ENCODE peak calls at places on chromosomes 1 and 21, in eight cellular contexts. One of them, this sample, is unnamed.

GRCh38 chr1:96674909-96675308 is 46.7 kb upstream of the PTBP2 start:
- DNase-seq in central memory CD4-positive, alpha-beta T cell: no peak
- DNase-seq in dermis blood vessel endothelial cell: no peak
- DNase-seq in T-helper 1 cell: no peak
- DNase-seq in NCI-H146: no peak
- DNase-seq in uterus: no peak
- DNase-seq in IMR-90: no peak
- DNase-seq in NCI-H774: no peak
- DNase-seq in this sample: no peak

GRCh38 chr1:84841971-84842370 is 51.0 kb downstream of the LPAR3 start:
- DNase-seq in central memory CD4-positive, alpha-beta T cell: no peak
- DNase-seq in dermis blood vessel endothelial cell: no peak
- DNase-seq in NCI-H146: no peak
- DNase-seq in IMR-90: no peak
- DNase-seq in NCI-H774: no peak
- DNase-seq in T-helper 1 cell: no peak
- DNase-seq in uterus: no peak
- DNase-seq in this sample: no peak

GRCh38 chr1:110634455-110635281 is 28.5 kb upstream of the KCNA2 start:
- DNase-seq in IMR-90: peak; percentile 76
- DNase-seq in dermis blood vessel endothelial cell: peak; percentile 20
- DNase-seq in NCI-H146: no peak
- DNase-seq in uterus: peak; percentile 60
- DNase-seq in T-helper 1 cell: peak; percentile 43
- DNase-seq in central memory CD4-positive, alpha-beta T cell: peak; percentile 53
- DNase-seq in NCI-H774: no peak
- DNase-seq in this sample: peak; percentile 16

GRCh38 chr1:201463071-201463552 is 5.9 kb downstream of the PHLDA3 start:
- DNase-seq in T-helper 1 cell: no peak
- DNase-seq in uterus: no peak
- DNase-seq in NCI-H774: no peak
- DNase-seq in NCI-H146: no peak
- DNase-seq in IMR-90: no peak
- DNase-seq in dermis blood vessel endothelial cell: peak; percentile 58
- DNase-seq in central memory CD4-positive, alpha-beta T cell: no peak
- DNase-seq in this sample: peak; percentile 54

GRCh38 chr1:109531205-109531779 is 8.4 kb upstream of the GPR61 start:
- DNase-seq in central memory CD4-positive, alpha-beta T cell: no peak
- DNase-seq in NCI-H146: no peak
- DNase-seq in IMR-90: no peak
- DNase-seq in uterus: no peak
- DNase-seq in T-helper 1 cell: no peak
- DNase-seq in dermis blood vessel endothelial cell: no peak
- DNase-seq in NCI-H774: no peak
- DNase-seq in this sample: no peak

GRCh38 chr1:34331527-34331926 is 154.8 kb downstream of the C1orf94 start:
- DNase-seq in IMR-90: no peak
- DNase-seq in central memory CD4-positive, alpha-beta T cell: no peak
- DNase-seq in dermis blood vessel endothelial cell: no peak
- DNase-seq in T-helper 1 cell: no peak
- DNase-seq in NCI-H774: no peak
- DNase-seq in uterus: no peak
- DNase-seq in NCI-H146: no peak
- DNase-seq in this sample: no peak

GRCh38 chr1:201537966-201538617 is 835 bp upstream of the NAV1 start:
- DNase-seq in central memory CD4-positive, alpha-beta T cell: no peak
- DNase-seq in uterus: no peak
- DNase-seq in NCI-H146: peak; percentile 20
- DNase-seq in NCI-H774: no peak
- DNase-seq in T-helper 1 cell: no peak
- DNase-seq in dermis blood vessel endothelial cell: peak; percentile 69
- DNase-seq in IMR-90: no peak
- DNase-seq in this sample: peak; percentile 60

GRCh38 chr1:15046487-15047165 is 106.9 kb upstream of the TMEM51 start:
- DNase-seq in NCI-H774: peak; percentile 2
- DNase-seq in central memory CD4-positive, alpha-beta T cell: no peak
- DNase-seq in T-helper 1 cell: peak; percentile 33
- DNase-seq in IMR-90: peak; percentile 81
- DNase-seq in dermis blood vessel endothelial cell: peak; percentile 87
- DNase-seq in NCI-H146: peak; percentile 44
- DNase-seq in uterus: peak; percentile 65
- DNase-seq in this sample: peak; percentile 48

GRCh38 chr1:61184714-61185106 is 102.3 kb downstream of the NFIA start:
- DNase-seq in dermis blood vessel endothelial cell: no peak
- DNase-seq in central memory CD4-positive, alpha-beta T cell: no peak
- DNase-seq in IMR-90: no peak
- DNase-seq in uterus: no peak
- DNase-seq in NCI-H146: no peak
- DNase-seq in T-helper 1 cell: no peak
- DNase-seq in NCI-H774: no peak
- DNase-seq in this sample: no peak

GRCh38 chr1:54795100-54795665 is 5.9 kb downstream of the TTC22 start:
- DNase-seq in T-helper 1 cell: no peak
- DNase-seq in NCI-H146: no peak
- DNase-seq in uterus: no peak
- DNase-seq in NCI-H774: no peak
- DNase-seq in central memory CD4-positive, alpha-beta T cell: no peak
- DNase-seq in IMR-90: no peak
- DNase-seq in dermis blood vessel endothelial cell: no peak
- DNase-seq in this sample: no peak

GRCh38 chr1:227899820-227900449 is 47.8 kb downstream of the WNT9A start:
- DNase-seq in IMR-90: no peak
- DNase-seq in NCI-H146: no peak
- DNase-seq in uterus: peak; percentile 6
- DNase-seq in NCI-H774: no peak
- DNase-seq in central memory CD4-positive, alpha-beta T cell: no peak
- DNase-seq in T-helper 1 cell: no peak
- DNase-seq in dermis blood vessel endothelial cell: no peak
- DNase-seq in this sample: no peak

GRCh38 chr1:58968360-58968952 is 184.6 kb upstream of the JUN start:
- DNase-seq in T-helper 1 cell: peak; percentile 6
- DNase-seq in IMR-90: peak; percentile 46
- DNase-seq in dermis blood vessel endothelial cell: peak; percentile 32
- DNase-seq in uterus: peak; percentile 90
- DNase-seq in NCI-H774: no peak
- DNase-seq in NCI-H146: no peak
- DNase-seq in central memory CD4-positive, alpha-beta T cell: peak; percentile 30
- DNase-seq in this sample: peak; percentile 47

GRCh38 chr1:247332215-247332900 is 691 bp upstream of the ZNF496 start:
- DNase-seq in T-helper 1 cell: no peak
- DNase-seq in uterus: peak; percentile 41
- DNase-seq in NCI-H774: peak; percentile 44
- DNase-seq in central memory CD4-positive, alpha-beta T cell: peak; percentile 27
- DNase-seq in dermis blood vessel endothelial cell: peak; percentile 61
- DNase-seq in IMR-90: peak; percentile 42
- DNase-seq in NCI-H146: peak; percentile 76
- DNase-seq in this sample: peak; percentile 56

GRCh38 chr1:110816945-110817344 is 56.0 kb upstream of the CD53 start:
- DNase-seq in NCI-H146: no peak
- DNase-seq in dermis blood vessel endothelial cell: no peak
- DNase-seq in uterus: no peak
- DNase-seq in T-helper 1 cell: no peak
- DNase-seq in central memory CD4-positive, alpha-beta T cell: no peak
- DNase-seq in NCI-H774: no peak
- DNase-seq in IMR-90: no peak
- DNase-seq in this sample: no peak

GRCh38 chr21:36548866-36549265 is 68.9 kb upstream of the CLDN14 start:
- DNase-seq in uterus: no peak
- DNase-seq in NCI-H146: no peak
- DNase-seq in T-helper 1 cell: no peak
- DNase-seq in central memory CD4-positive, alpha-beta T cell: no peak
- DNase-seq in dermis blood vessel endothelial cell: no peak
- DNase-seq in NCI-H774: no peak
- DNase-seq in IMR-90: no peak
- DNase-seq in this sample: no peak

GRCh38 chr21:35868005-35868868 is 192.1 kb downstream of the SETD4 start:
- DNase-seq in NCI-H146: no peak
- DNase-seq in dermis blood vessel endothelial cell: no peak
- DNase-seq in IMR-90: no peak
- DNase-seq in central memory CD4-positive, alpha-beta T cell: no peak
- DNase-seq in uterus: no peak
- DNase-seq in T-helper 1 cell: no peak
- DNase-seq in NCI-H774: no peak
- DNase-seq in this sample: no peak

GRCh38 chr1:16141573-16142336 is 14.1 kb downstream of the EPHA2 start:
- DNase-seq in NCI-H774: no peak
- DNase-seq in dermis blood vessel endothelial cell: peak; percentile 69
- DNase-seq in T-helper 1 cell: no peak
- DNase-seq in NCI-H146: no peak
- DNase-seq in IMR-90: no peak
- DNase-seq in central memory CD4-positive, alpha-beta T cell: no peak
- DNase-seq in uterus: peak; percentile 69
- DNase-seq in this sample: peak; percentile 84

GRCh38 chr1:246215505-246215893 is 291.6 kb downstream of the SMYD3 start:
- DNase-seq in NCI-H146: peak; percentile 38
- DNase-seq in NCI-H774: no peak
- DNase-seq in IMR-90: no peak
- DNase-seq in uterus: no peak
- DNase-seq in T-helper 1 cell: no peak
- DNase-seq in dermis blood vessel endothelial cell: no peak
- DNase-seq in central memory CD4-positive, alpha-beta T cell: no peak
- DNase-seq in this sample: no peak

GRCh38 chr21:15001773-15002647 is 62.8 kb downstream of the NRIP1 start:
- DNase-seq in central memory CD4-positive, alpha-beta T cell: no peak
- DNase-seq in NCI-H774: peak; percentile 35
- DNase-seq in IMR-90: no peak
- DNase-seq in dermis blood vessel endothelial cell: no peak
- DNase-seq in T-helper 1 cell: no peak
- DNase-seq in uterus: no peak
- DNase-seq in NCI-H146: peak; percentile 53
- DNase-seq in this sample: no peak

GRCh38 chr1:34753163-34753562 is 1.7 kb upstream of the GJB5 start:
- DNase-seq in uterus: no peak
- DNase-seq in dermis blood vessel endothelial cell: no peak
- DNase-seq in T-helper 1 cell: no peak
- DNase-seq in central memory CD4-positive, alpha-beta T cell: no peak
- DNase-seq in NCI-H146: no peak
- DNase-seq in IMR-90: no peak
- DNase-seq in NCI-H774: no peak
- DNase-seq in this sample: no peak

GRCh38 chr1:10663668-10664035 is 132.8 kb downstream of the CASZ1 start:
- DNase-seq in central memory CD4-positive, alpha-beta T cell: no peak
- DNase-seq in NCI-H774: no peak
- DNase-seq in IMR-90: peak; percentile 10
- DNase-seq in dermis blood vessel endothelial cell: no peak
- DNase-seq in NCI-H146: no peak
- DNase-seq in uterus: peak; percentile 66
- DNase-seq in T-helper 1 cell: no peak
- DNase-seq in this sample: no peak

GRCh38 chr1:190852611-190853010 is 374.9 kb upstream of the BRINP3 start:
- DNase-seq in central memory CD4-positive, alpha-beta T cell: no peak
- DNase-seq in dermis blood vessel endothelial cell: no peak
- DNase-seq in NCI-H146: no peak
- DNase-seq in T-helper 1 cell: no peak
- DNase-seq in IMR-90: no peak
- DNase-seq in uterus: no peak
- DNase-seq in NCI-H774: no peak
- DNase-seq in this sample: no peak

GRCh38 chr1:30325085-30325935 is 398.1 kb downstream of the MATN1 start:
- DNase-seq in dermis blood vessel endothelial cell: no peak
- DNase-seq in NCI-H774: no peak
- DNase-seq in uterus: no peak
- DNase-seq in IMR-90: no peak
- DNase-seq in central memory CD4-positive, alpha-beta T cell: no peak
- DNase-seq in NCI-H146: no peak
- DNase-seq in T-helper 1 cell: no peak
- DNase-seq in this sample: no peak

GRCh38 chr1:24364605-24364974 is 45.4 kb downstream of the GRHL3 start:
- DNase-seq in T-helper 1 cell: no peak
- DNase-seq in NCI-H774: no peak
- DNase-seq in uterus: no peak
- DNase-seq in NCI-H146: no peak
- DNase-seq in central memory CD4-positive, alpha-beta T cell: no peak
- DNase-seq in dermis blood vessel endothelial cell: no peak
- DNase-seq in IMR-90: no peak
- DNase-seq in this sample: no peak

GRCh38 chr1:107788189-107788588 is 176.8 kb downstream of the VAV3 start:
- DNase-seq in uterus: no peak
- DNase-seq in central memory CD4-positive, alpha-beta T cell: no peak
- DNase-seq in IMR-90: no peak
- DNase-seq in NCI-H774: no peak
- DNase-seq in NCI-H146: no peak
- DNase-seq in dermis blood vessel endothelial cell: no peak
- DNase-seq in T-helper 1 cell: no peak
- DNase-seq in this sample: no peak

GRCh38 chr1:106831511-106831910 is 225.0 kb upstream of the PRMT6 start:
- DNase-seq in dermis blood vessel endothelial cell: no peak
- DNase-seq in central memory CD4-positive, alpha-beta T cell: no peak
- DNase-seq in uterus: no peak
- DNase-seq in NCI-H146: no peak
- DNase-seq in T-helper 1 cell: no peak
- DNase-seq in IMR-90: no peak
- DNase-seq in NCI-H774: no peak
- DNase-seq in this sample: no peak

GRCh38 chr1:43021547-43022474 is 63.1 kb upstream of the SLC2A1 start:
- DNase-seq in dermis blood vessel endothelial cell: no peak
- DNase-seq in NCI-H774: no peak
- DNase-seq in central memory CD4-positive, alpha-beta T cell: no peak
- DNase-seq in NCI-H146: no peak
- DNase-seq in T-helper 1 cell: no peak
- DNase-seq in IMR-90: no peak
- DNase-seq in uterus: no peak
- DNase-seq in this sample: no peak

GRCh38 chr1:11781298-11781697 is 19.3 kb downstream of the C1orf167 start:
- DNase-seq in uterus: no peak
- DNase-seq in NCI-H774: no peak
- DNase-seq in dermis blood vessel endothelial cell: no peak
- DNase-seq in IMR-90: no peak
- DNase-seq in T-helper 1 cell: no peak
- DNase-seq in NCI-H146: no peak
- DNase-seq in central memory CD4-positive, alpha-beta T cell: no peak
- DNase-seq in this sample: no peak

GRCh38 chr1:10778640-10779039 is 17.8 kb downstream of the CASZ1 start:
- DNase-seq in dermis blood vessel endothelial cell: no peak
- DNase-seq in IMR-90: no peak
- DNase-seq in T-helper 1 cell: no peak
- DNase-seq in NCI-H774: no peak
- DNase-seq in central memory CD4-positive, alpha-beta T cell: no peak
- DNase-seq in NCI-H146: no peak
- DNase-seq in uterus: no peak
- DNase-seq in this sample: no peak

GRCh38 chr1:32122141-32122540 is 14.3 kb downstream of the KPNA6 start:
- DNase-seq in IMR-90: no peak
- DNase-seq in central memory CD4-positive, alpha-beta T cell: no peak
- DNase-seq in NCI-H146: no peak
- DNase-seq in T-helper 1 cell: no peak
- DNase-seq in NCI-H774: no peak
- DNase-seq in uterus: no peak
- DNase-seq in dermis blood vessel endothelial cell: no peak
- DNase-seq in this sample: no peak

GRCh38 chr1:160437432-160438319 is 37.3 kb downstream of the VANGL2 start:
- DNase-seq in NCI-H774: no peak
- DNase-seq in NCI-H146: no peak
- DNase-seq in uterus: no peak
- DNase-seq in dermis blood vessel endothelial cell: peak; percentile 20
- DNase-seq in IMR-90: no peak
- DNase-seq in central memory CD4-positive, alpha-beta T cell: peak; percentile 56
- DNase-seq in T-helper 1 cell: no peak
- DNase-seq in this sample: no peak

GRCh38 chr1:221419513-221420088 is 322.3 kb downstream of the DUSP10 start:
- DNase-seq in uterus: no peak
- DNase-seq in IMR-90: peak; percentile 92
- DNase-seq in central memory CD4-positive, alpha-beta T cell: no peak
- DNase-seq in NCI-H774: no peak
- DNase-seq in T-helper 1 cell: no peak
- DNase-seq in dermis blood vessel endothelial cell: peak; percentile 85
- DNase-seq in NCI-H146: no peak
- DNase-seq in this sample: no peak

GRCh38 chr1:102886638-102887037 is 221.7 kb downstream of the COL11A1 start:
- DNase-seq in dermis blood vessel endothelial cell: no peak
- DNase-seq in NCI-H774: no peak
- DNase-seq in uterus: no peak
- DNase-seq in IMR-90: no peak
- DNase-seq in NCI-H146: no peak
- DNase-seq in central memory CD4-positive, alpha-beta T cell: no peak
- DNase-seq in T-helper 1 cell: no peak
- DNase-seq in this sample: no peak

GRCh38 chr1:200784576-200784975 is 45.9 kb downstream of the CAMSAP2 start:
- DNase-seq in IMR-90: peak; percentile 79
- DNase-seq in uterus: no peak
- DNase-seq in dermis blood vessel endothelial cell: no peak
- DNase-seq in T-helper 1 cell: no peak
- DNase-seq in NCI-H774: no peak
- DNase-seq in central memory CD4-positive, alpha-beta T cell: no peak
- DNase-seq in NCI-H146: no peak
- DNase-seq in this sample: no peak